ENCODE peak calls at places on chromosomes 5 and 9, in five cellular contexts. W is SW480; E is LoVo; A is activated CD4-positive, CD25-positive, alpha-beta regulatory T cell; B is RPMI8226. C is an unnamed sample.

GRCh38 chr9:33287087-33287490 is 3.2 kb upstream of the NFX1 start:
- DNase-seq in W (peak), E (peak), B (peak), A (no peak), C (no peak)

GRCh38 chr5:61790678-61791077 is 458.6 kb downstream of the ZSWIM6 start:
- DNase-seq in E (peak), B (no peak), W (peak), A (no peak), C (no peak)

GRCh38 chr5:173328896-173329369 is 719 bp upstream of the STC2 start:
- DNase-seq in B (peak), A (no peak), E (no peak), W (peak), C (no peak)

GRCh38 chr9:130940693-130941576 is 1.9 kb upstream of the FIBCD1 start:
- DNase-seq in W (peak), A (peak), E (peak), B (peak), C (peak)

GRCh38 chr9:1129382-1129781 is 79.2 kb downstream of the DMRT2 start:
- DNase-seq in A (no peak), B (no peak), E (no peak), W (no peak), C (no peak)

GRCh38 chr5:130272837-130273236 is 368.6 kb downstream of the CHSY3 start:
- DNase-seq in B (no peak), W (no peak), A (no peak), E (no peak), C (no peak)

GRCh38 chr5:80255425-80255751 is 460 bp downstream of the SERINC5 start:
- DNase-seq in W (peak), A (peak), B (peak), E (peak), C (peak)

GRCh38 chr9:128218518-128219389 is 15.6 kb downstream of the DNM1 start:
- DNase-seq in B (peak), E (peak), W (peak), A (peak), C (peak)

GRCh38 chr5:3778000-3778570 is 182.5 kb downstream of the IRX1 start:
- DNase-seq in B (no peak), A (no peak), W (no peak), E (no peak), C (no peak)

GRCh38 chr9:130165579-130165978 is 6.6 kb upstream of the NCS1 start:
- DNase-seq in A (no peak), W (no peak), E (no peak), B (no peak), C (no peak)

GRCh38 chr5:66864240-66864884 is 268.2 kb downstream of the MAST4 start:
- DNase-seq in A (peak), E (peak), W (peak), B (peak), C (no peak)

GRCh38 chr5:126970517-126971017 is 59.8 kb downstream of the MARCHF3 start:
- DNase-seq in W (no peak), B (no peak), A (no peak), E (no peak), C (no peak)

GRCh38 chr5:79418276-79418675 is 95.7 kb downstream of the HOMER1 start:
- DNase-seq in B (no peak), A (no peak), W (no peak), E (no peak), C (no peak)

GRCh38 chr9:135244751-135245221 is 157.3 kb downstream of the OLFM1 start:
- DNase-seq in B (peak), A (no peak), W (no peak), E (no peak), C (no peak)

GRCh38 chr5:142753114-142753764 is 16.9 kb upstream of the ARHGAP26 start:
- DNase-seq in A (no peak), B (no peak), E (no peak), W (no peak), C (no peak)

GRCh38 chr9:113298924-113299770 is 4.0 kb downstream of the RNF183 start:
- DNase-seq in E (no peak), A (no peak), B (peak), W (no peak), C (no peak)

GRCh38 chr5:28414619-28415018 is 1376.2 kb upstream of the CDH9 start:
- DNase-seq in W (no peak), A (no peak), B (no peak), E (no peak), C (no peak)

GRCh38 chr5:35908266-35908665 is 30.2 kb downstream of the CAPSL start:
- DNase-seq in B (no peak), W (no peak), E (no peak), A (no peak), C (no peak)

GRCh38 chr9:93950619-93951601 is 4.2 kb downstream of the BARX1 start:
- DNase-seq in E (no peak), A (no peak), W (no peak), B (no peak), C (no peak)

GRCh38 chr5:158801286-158801685 is 298.4 kb downstream of the EBF1 start:
- DNase-seq in W (no peak), A (no peak), B (no peak), E (no peak), C (no peak)

GRCh38 chr5:57249251-57249874 is 75.5 kb downstream of the GPBP1 start:
- DNase-seq in E (no peak), A (no peak), B (no peak), W (no peak), C (no peak)

GRCh38 chr5:67880358-67880810 is 335.2 kb upstream of the PIK3R1 start:
- DNase-seq in B (no peak), A (no peak), W (no peak), E (peak), C (no peak)

GRCh38 chr5:151020304-151021031 is at the start of gene GPX3:
- DNase-seq in W (peak), E (peak), A (no peak), B (no peak), C (no peak)

GRCh38 chr9:107438211-107439030 is 51.1 kb downstream of the KLF4 start:
- DNase-seq in A (no peak), W (peak), E (peak), B (no peak), C (no peak)

GRCh38 chr5:56339732-56340131 is 106.6 kb upstream of the ANKRD55 start:
- DNase-seq in W (no peak), A (no peak), E (no peak), B (no peak), C (no peak)

GRCh38 chr5:179405426-179406030 is 60.3 kb upstream of the ADAMTS2 start:
- DNase-seq in W (no peak), B (no peak), E (no peak), A (no peak), C (no peak)

GRCh38 chr5:179215576-179215975 is 129.7 kb downstream of the ADAMTS2 start:
- DNase-seq in A (no peak), B (no peak), E (no peak), W (no peak), C (no peak)

GRCh38 chr5:169534311-169534880 is 49.2 kb upstream of the SPDL1 start:
- DNase-seq in A (no peak), B (no peak), E (no peak), W (no peak), C (no peak)

GRCh38 chr9:93387791-93388190 is 63.7 kb upstream of the FAM120A start:
- DNase-seq in B (no peak), A (no peak), W (no peak), E (no peak), C (no peak)

GRCh38 chr5:131382407-131383395 is 118.8 kb downstream of the CDC42SE2 start:
- DNase-seq in E (peak), B (peak), A (no peak), W (peak), C (peak)

GRCh38 chr5:152170350-152170749 is 234.7 kb downstream of the NMUR2 start:
- DNase-seq in B (no peak), A (no peak), W (peak), E (no peak), C (no peak)

GRCh38 chr5:178651046-178651810 is 24.4 kb upstream of the CLK4 start:
- DNase-seq in W (no peak), E (no peak), A (no peak), B (no peak), C (no peak)

GRCh38 chr5:122723606-122724352 is 51.1 kb upstream of the SNX2 start:
- DNase-seq in B (no peak), W (no peak), A (no peak), E (no peak), C (no peak)

GRCh38 chr9:22117511-22118388 is 108.6 kb upstream of the CDKN2B start:
- DNase-seq in W (peak), B (no peak), A (no peak), E (peak), C (no peak)

GRCh38 chr9:31740705-31741104 is 643.7 kb upstream of the ACO1 start:
- DNase-seq in W (no peak), E (no peak), A (no peak), B (no peak), C (no peak)

C was measured in T-helper 17 cell.